ENCODE peak calls at places on chromosomes 16 and 17, in eight cellular contexts. One of them, this sample, is unnamed.

GRCh38 chr16:46573008-46573833 is 48.0 kb downstream of the SHCBP1 start:
- DNase-seq in Peyer's patch: no peak
- DNase-seq in HCT116: no peak
- DNase-seq in ascending aorta: no peak
- DNase-seq in neural progenitor cell: no peak
- DNase-seq in cardiac muscle cell: no peak
- DNase-seq in left ventricle myocardium inferior: no peak
- DNase-seq in IMR-90: peak; percentile 52
- DNase-seq in this sample: peak; percentile 48

GRCh38 chr16:85820604-85821372 is 21.3 kb downstream of the COX4I1 start:
- DNase-seq in Peyer's patch: no peak
- DNase-seq in HCT116: peak; percentile 10
- DNase-seq in ascending aorta: no peak
- DNase-seq in neural progenitor cell: no peak
- DNase-seq in cardiac muscle cell: no peak
- DNase-seq in left ventricle myocardium inferior: no peak
- DNase-seq in IMR-90: no peak
- DNase-seq in this sample: no peak

GRCh38 chr17:39719563-39719962 is 10.8 kb downstream of the MIEN1 start:
- DNase-seq in Peyer's patch: no peak
- DNase-seq in HCT116: no peak
- DNase-seq in ascending aorta: no peak
- DNase-seq in neural progenitor cell: no peak
- DNase-seq in cardiac muscle cell: no peak
- DNase-seq in left ventricle myocardium inferior: no peak
- DNase-seq in IMR-90: no peak
- DNase-seq in this sample: no peak

GRCh38 chr16:88993006-88993787 is 16.2 kb upstream of the CBFA2T3 start:
- DNase-seq in Peyer's patch: no peak
- DNase-seq in HCT116: no peak
- DNase-seq in ascending aorta: no peak
- DNase-seq in neural progenitor cell: peak; percentile 55
- DNase-seq in cardiac muscle cell: no peak
- DNase-seq in left ventricle myocardium inferior: no peak
- DNase-seq in IMR-90: no peak
- DNase-seq in this sample: no peak

GRCh38 chr17:49759203-49759602 is 4.7 kb downstream of the FAM117A start:
- DNase-seq in Peyer's patch: no peak
- DNase-seq in HCT116: no peak
- DNase-seq in ascending aorta: no peak
- DNase-seq in neural progenitor cell: no peak
- DNase-seq in cardiac muscle cell: no peak
- DNase-seq in left ventricle myocardium inferior: no peak
- DNase-seq in IMR-90: no peak
- DNase-seq in this sample: no peak

GRCh38 chr17:74604748-74605147 is 12.7 kb upstream of the CD300LD start:
- DNase-seq in Peyer's patch: no peak
- DNase-seq in HCT116: no peak
- DNase-seq in ascending aorta: no peak
- DNase-seq in neural progenitor cell: no peak
- DNase-seq in cardiac muscle cell: no peak
- DNase-seq in left ventricle myocardium inferior: no peak
- DNase-seq in IMR-90: no peak
- DNase-seq in this sample: peak; percentile 27

GRCh38 chr16:16045311-16045710 is 95.9 kb downstream of the ABCC1 start:
- DNase-seq in Peyer's patch: no peak
- DNase-seq in HCT116: no peak
- DNase-seq in ascending aorta: no peak
- DNase-seq in neural progenitor cell: no peak
- DNase-seq in cardiac muscle cell: no peak
- DNase-seq in left ventricle myocardium inferior: no peak
- DNase-seq in IMR-90: no peak
- DNase-seq in this sample: no peak

GRCh38 chr17:12342609-12343248 is 322.1 kb downstream of the MAP2K4 start:
- DNase-seq in Peyer's patch: no peak
- DNase-seq in HCT116: peak; percentile 8
- DNase-seq in ascending aorta: no peak
- DNase-seq in neural progenitor cell: peak; percentile 64
- DNase-seq in cardiac muscle cell: peak; percentile 21
- DNase-seq in left ventricle myocardium inferior: no peak
- DNase-seq in IMR-90: no peak
- DNase-seq in this sample: no peak

GRCh38 chr16:88398170-88398873 is 15.6 kb downstream of the ZNF469 start:
- DNase-seq in Peyer's patch: no peak
- DNase-seq in HCT116: no peak
- DNase-seq in ascending aorta: no peak
- DNase-seq in neural progenitor cell: no peak
- DNase-seq in cardiac muscle cell: no peak
- DNase-seq in left ventricle myocardium inferior: no peak
- DNase-seq in IMR-90: no peak
- DNase-seq in this sample: no peak

GRCh38 chr17:1621273-1621954 is 7.2 kb downstream of the SLC43A2 start:
- DNase-seq in Peyer's patch: no peak
- DNase-seq in HCT116: no peak
- DNase-seq in ascending aorta: no peak
- DNase-seq in neural progenitor cell: no peak
- DNase-seq in cardiac muscle cell: no peak
- DNase-seq in left ventricle myocardium inferior: no peak
- DNase-seq in IMR-90: no peak
- DNase-seq in this sample: no peak

GRCh38 chr17:1623057-1623456 is 5.6 kb downstream of the SLC43A2 start:
- DNase-seq in Peyer's patch: no peak
- DNase-seq in HCT116: no peak
- DNase-seq in ascending aorta: no peak
- DNase-seq in neural progenitor cell: no peak
- DNase-seq in cardiac muscle cell: no peak
- DNase-seq in left ventricle myocardium inferior: no peak
- DNase-seq in IMR-90: no peak
- DNase-seq in this sample: no peak

GRCh38 chr17:1612400-1612799 is 16.2 kb downstream of the SLC43A2 start:
- DNase-seq in Peyer's patch: no peak
- DNase-seq in HCT116: no peak
- DNase-seq in ascending aorta: no peak
- DNase-seq in neural progenitor cell: no peak
- DNase-seq in cardiac muscle cell: no peak
- DNase-seq in left ventricle myocardium inferior: no peak
- DNase-seq in IMR-90: no peak
- DNase-seq in this sample: no peak

GRCh38 chr17:1620486-1620885 is 8.1 kb downstream of the SLC43A2 start:
- DNase-seq in Peyer's patch: no peak
- DNase-seq in HCT116: no peak
- DNase-seq in ascending aorta: no peak
- DNase-seq in neural progenitor cell: no peak
- DNase-seq in cardiac muscle cell: no peak
- DNase-seq in left ventricle myocardium inferior: no peak
- DNase-seq in IMR-90: no peak
- DNase-seq in this sample: no peak

DNA sequence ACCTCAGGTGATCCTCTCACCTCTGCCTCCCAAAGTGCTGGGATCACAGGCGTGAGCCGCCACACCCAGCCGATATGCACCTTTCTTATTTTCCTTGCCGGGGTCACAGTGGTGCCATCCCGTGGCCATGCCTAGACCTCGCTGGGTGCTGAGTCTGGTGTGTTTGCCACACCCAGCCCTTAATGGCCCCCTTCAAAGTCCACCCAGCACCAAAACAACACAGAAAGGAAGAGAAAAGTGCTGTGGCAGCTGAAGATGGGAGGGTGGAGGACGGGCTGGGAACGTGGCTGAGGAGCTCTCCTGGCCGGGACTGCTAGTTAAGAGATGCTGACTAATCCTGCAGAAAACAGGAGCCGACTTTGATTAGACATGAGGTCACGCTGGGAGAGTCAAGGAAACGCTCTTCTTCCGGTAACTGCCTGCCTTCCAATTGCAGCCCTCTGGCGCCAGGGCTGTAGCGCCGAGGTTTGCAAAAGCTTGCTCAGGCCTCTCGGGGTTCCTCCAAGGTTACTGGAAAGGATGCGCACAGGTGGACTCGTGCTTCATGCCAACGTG is 10.9 kb downstream of the SLC43A2 start:
- DNase-seq in Peyer's patch: no peak
- DNase-seq in HCT116: peak; percentile 93
- DNase-seq in ascending aorta: no peak
- DNase-seq in neural progenitor cell: no peak
- DNase-seq in cardiac muscle cell: no peak
- DNase-seq in left ventricle myocardium inferior: no peak
- DNase-seq in IMR-90: peak; percentile 77
- DNase-seq in this sample: no peak
- TF ChIP-seq CTCF in Peyer's patch: no peak
- TF ChIP-seq CTCF in HCT116: peak; percentile 56
- TF ChIP-seq CTCF in ascending aorta: no peak
- TF ChIP-seq CTCF in neural progenitor cell: no peak
- TF ChIP-seq CTCF in cardiac muscle cell: no peak
- TF ChIP-seq CTCF in left ventricle myocardium inferior: no peak
- TF ChIP-seq CTCF in IMR-90: peak; percentile 5
- TF ChIP-seq CTCF in this sample: no peak

DNA sequence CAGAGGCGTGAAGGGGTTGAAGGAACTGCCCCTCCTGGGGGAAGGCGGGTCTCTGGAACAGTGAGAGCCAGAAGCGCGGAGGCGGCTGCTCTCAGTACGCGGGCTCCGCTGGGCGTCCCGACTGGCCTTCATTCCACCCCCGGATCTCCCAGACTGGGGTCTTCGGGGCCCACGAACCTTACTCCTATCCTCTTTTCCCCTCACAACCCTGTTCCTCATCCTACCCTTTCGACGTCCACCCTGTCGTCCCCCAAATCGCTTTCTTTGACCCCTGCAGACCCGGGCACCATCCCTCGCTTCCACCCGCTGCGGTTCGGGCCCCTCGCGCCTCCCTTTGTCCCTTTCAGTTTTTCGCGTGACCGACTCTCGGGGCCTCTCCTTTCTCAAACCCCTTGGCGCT is 2114.6 kb downstream of the TP53TG3F start:
- DNase-seq in Peyer's patch: no peak
- DNase-seq in HCT116: no peak
- DNase-seq in ascending aorta: no peak
- DNase-seq in neural progenitor cell: no peak
- DNase-seq in cardiac muscle cell: no peak
- DNase-seq in left ventricle myocardium inferior: no peak
- DNase-seq in IMR-90: no peak
- DNase-seq in this sample: no peak
- H3K9me3 ChIP-seq in Peyer's patch: no peaks in the 10 kb centered on the region
- H3K9me3 ChIP-seq in HCT116: no peaks in the 10 kb centered on the region
- H3K9me3 ChIP-seq in ascending aorta: peaks cover 4% of the 10 kb centered on the region
- H3K9me3 ChIP-seq in neural progenitor cell: peaks cover 9% of the 10 kb centered on the region
- H3K9me3 ChIP-seq in cardiac muscle cell: no peaks in the 10 kb centered on the region
- H3K9me3 ChIP-seq in left ventricle myocardium inferior: peaks cover 4% of the 10 kb centered on the region
- H3K9me3 ChIP-seq in IMR-90: peaks cover 37% of the 10 kb centered on the region
- H3K9me3 ChIP-seq in this sample: no peaks in the 10 kb centered on the region

GRCh38 chr17:63023049-63023448 is 57.0 kb downstream of the TANC2 start:
- DNase-seq in Peyer's patch: no peak
- DNase-seq in HCT116: no peak
- DNase-seq in ascending aorta: no peak
- DNase-seq in neural progenitor cell: no peak
- DNase-seq in cardiac muscle cell: no peak
- DNase-seq in left ventricle myocardium inferior: no peak
- DNase-seq in IMR-90: no peak
- DNase-seq in this sample: no peak
- TF ChIP-seq CTCF in Peyer's patch: no peak
- TF ChIP-seq CTCF in HCT116: no peak
- TF ChIP-seq CTCF in ascending aorta: no peak
- TF ChIP-seq CTCF in neural progenitor cell: no peak
- TF ChIP-seq CTCF in cardiac muscle cell: no peak
- TF ChIP-seq CTCF in left ventricle myocardium inferior: no peak
- TF ChIP-seq CTCF in IMR-90: no peak
- TF ChIP-seq CTCF in this sample: no peak

GRCh38 chr17:70230883-70231282 is 61.6 kb downstream of the KCNJ2 start:
- DNase-seq in Peyer's patch: no peak
- DNase-seq in HCT116: no peak
- DNase-seq in ascending aorta: no peak
- DNase-seq in neural progenitor cell: no peak
- DNase-seq in cardiac muscle cell: no peak
- DNase-seq in left ventricle myocardium inferior: no peak
- DNase-seq in IMR-90: no peak
- DNase-seq in this sample: no peak
- H3K9me3 ChIP-seq in Peyer's patch: no peaks in the 10 kb centered on the region
- H3K9me3 ChIP-seq in HCT116: peaks cover 14% of the 10 kb centered on the region
- H3K9me3 ChIP-seq in ascending aorta: no peaks in the 10 kb centered on the region
- H3K9me3 ChIP-seq in neural progenitor cell: no peaks in the 10 kb centered on the region
- H3K9me3 ChIP-seq in cardiac muscle cell: no peaks in the 10 kb centered on the region
- H3K9me3 ChIP-seq in left ventricle myocardium inferior: no peaks in the 10 kb centered on the region
- H3K9me3 ChIP-seq in IMR-90: no peaks in the 10 kb centered on the region
- H3K9me3 ChIP-seq in this sample: no peaks in the 10 kb centered on the region

GRCh38 chr17:61410555-61411089 is 11.0 kb downstream of the TBX2 start:
- DNase-seq in Peyer's patch: peak; percentile 65
- DNase-seq in HCT116: no peak
- DNase-seq in ascending aorta: peak; percentile 88
- DNase-seq in neural progenitor cell: peak; percentile 89
- DNase-seq in cardiac muscle cell: peak; percentile 89
- DNase-seq in left ventricle myocardium inferior: peak; percentile 80
- DNase-seq in IMR-90: peak; percentile 86
- DNase-seq in this sample: no peak
- TF ChIP-seq CTCF in Peyer's patch: peak; percentile 60
- TF ChIP-seq CTCF in HCT116: no peak
- TF ChIP-seq CTCF in ascending aorta: peak; percentile 65
- TF ChIP-seq CTCF in neural progenitor cell: peak; percentile 69
- TF ChIP-seq CTCF in cardiac muscle cell: peak; percentile 59
- TF ChIP-seq CTCF in left ventricle myocardium inferior: peak; percentile 63
- TF ChIP-seq CTCF in IMR-90: peak; percentile 70
- TF ChIP-seq CTCF in this sample: no peak

GRCh38 chr16:10028644-10029043 is 153.6 kb downstream of the GRIN2A start:
- DNase-seq in Peyer's patch: no peak
- DNase-seq in HCT116: no peak
- DNase-seq in ascending aorta: no peak
- DNase-seq in neural progenitor cell: no peak
- DNase-seq in cardiac muscle cell: no peak
- DNase-seq in left ventricle myocardium inferior: no peak
- DNase-seq in IMR-90: no peak
- DNase-seq in this sample: no peak
- H3K9me3 ChIP-seq in Peyer's patch: no peaks in the 10 kb centered on the region
- H3K9me3 ChIP-seq in HCT116: no peaks in the 10 kb centered on the region
- H3K9me3 ChIP-seq in ascending aorta: no peaks in the 10 kb centered on the region
- H3K9me3 ChIP-seq in neural progenitor cell: no peaks in the 10 kb centered on the region
- H3K9me3 ChIP-seq in cardiac muscle cell: no peaks in the 10 kb centered on the region
- H3K9me3 ChIP-seq in left ventricle myocardium inferior: no peaks in the 10 kb centered on the region
- H3K9me3 ChIP-seq in IMR-90: peaks cover 14% of the 10 kb centered on the region
- H3K9me3 ChIP-seq in this sample: no peaks in the 10 kb centered on the region

GRCh38 chr17:75893305-75894048 is 3.3 kb downstream of the TRIM65 start:
- DNase-seq in Peyer's patch: no peak
- DNase-seq in HCT116: no peak
- DNase-seq in ascending aorta: no peak
- DNase-seq in neural progenitor cell: no peak
- DNase-seq in cardiac muscle cell: no peak
- DNase-seq in left ventricle myocardium inferior: no peak
- DNase-seq in IMR-90: no peak
- DNase-seq in this sample: no peak

GRCh38 chr17:75891605-75892555 is 4.9 kb downstream of the TRIM65 start:
- DNase-seq in Peyer's patch: no peak
- DNase-seq in HCT116: no peak
- DNase-seq in ascending aorta: no peak
- DNase-seq in neural progenitor cell: no peak
- DNase-seq in cardiac muscle cell: no peak
- DNase-seq in left ventricle myocardium inferior: no peak
- DNase-seq in IMR-90: no peak
- DNase-seq in this sample: no peak

GRCh38 chr17:75896360-75897075 is at the start of gene TRIM65:
- DNase-seq in Peyer's patch: peak; percentile 74
- DNase-seq in HCT116: no peak
- DNase-seq in ascending aorta: peak; percentile 94
- DNase-seq in neural progenitor cell: peak; percentile 91
- DNase-seq in cardiac muscle cell: peak; percentile 85
- DNase-seq in left ventricle myocardium inferior: peak; percentile 90
- DNase-seq in IMR-90: peak; percentile 74
- DNase-seq in this sample: peak; percentile 80

GRCh38 chr17:75892556-75893224 is 4.1 kb downstream of the TRIM65 start:
- DNase-seq in Peyer's patch: no peak
- DNase-seq in HCT116: no peak
- DNase-seq in ascending aorta: no peak
- DNase-seq in neural progenitor cell: no peak
- DNase-seq in cardiac muscle cell: no peak
- DNase-seq in left ventricle myocardium inferior: no peak
- DNase-seq in IMR-90: no peak
- DNase-seq in this sample: no peak

GRCh38 chr17:75894049-75894742 is 2.6 kb downstream of the TRIM65 start:
- DNase-seq in Peyer's patch: no peak
- DNase-seq in HCT116: no peak
- DNase-seq in ascending aorta: no peak
- DNase-seq in neural progenitor cell: peak; percentile 55
- DNase-seq in cardiac muscle cell: no peak
- DNase-seq in left ventricle myocardium inferior: no peak
- DNase-seq in IMR-90: no peak
- DNase-seq in this sample: no peak
- TF ChIP-seq CTCF in Peyer's patch: no peak
- TF ChIP-seq CTCF in HCT116: no peak
- TF ChIP-seq CTCF in ascending aorta: no peak
- TF ChIP-seq CTCF in neural progenitor cell: no peak
- TF ChIP-seq CTCF in cardiac muscle cell: no peak
- TF ChIP-seq CTCF in left ventricle myocardium inferior: no peak
- TF ChIP-seq CTCF in IMR-90: no peak
- TF ChIP-seq CTCF in this sample: no peak

This sample was measured in Caco-2.